ENCODE peak calls at places on chromosomes 16 and 17, in four cellular contexts. One of them, this sample, is unnamed.

GRCh38 chr16:69166946-69167930 is 19.7 kb upstream of the SNTB2 start:
- DNase-seq in IMR-90: peak
- DNase-seq in brain microvascular endothelial cell: peak
- DNase-seq in pancreas: no peak
- DNase-seq in this sample: no peak

GRCh38 chr16:73020409-73020884 is 27.5 kb downstream of the ZFHX3 start:
- DNase-seq in IMR-90: peak
- DNase-seq in brain microvascular endothelial cell: peak
- DNase-seq in pancreas: peak
- DNase-seq in this sample: peak

GRCh38 chr17:63120406-63120805 is 154.4 kb downstream of the TANC2 start:
- DNase-seq in IMR-90: peak
- DNase-seq in brain microvascular endothelial cell: peak
- DNase-seq in pancreas: no peak
- DNase-seq in this sample: no peak

GRCh38 chr16:57882797-57883196 is 80.5 kb upstream of the KIFC3 start:
- DNase-seq in IMR-90: peak
- DNase-seq in brain microvascular endothelial cell: peak
- DNase-seq in pancreas: no peak
- DNase-seq in this sample: no peak

GRCh38 chr17:21282231-21282630 is 2.3 kb upstream of the MAP2K3 start:
- DNase-seq in IMR-90: peak
- DNase-seq in brain microvascular endothelial cell: peak
- DNase-seq in pancreas: no peak
- DNase-seq in this sample: no peak

GRCh38 chr17:66702106-66702936 is 132.6 kb upstream of the CACNG5 start:
- DNase-seq in IMR-90: peak
- DNase-seq in brain microvascular endothelial cell: no peak
- DNase-seq in pancreas: no peak
- DNase-seq in this sample: no peak

GRCh38 chr16:85445779-85446222 is 167.3 kb upstream of the GSE1 start:
- DNase-seq in IMR-90: peak
- DNase-seq in brain microvascular endothelial cell: no peak
- DNase-seq in pancreas: peak
- DNase-seq in this sample: no peak

GRCh38 chr16:50684823-50685455 is 3.8 kb upstream of the SNX20 start:
- DNase-seq in IMR-90: no peak
- DNase-seq in brain microvascular endothelial cell: no peak
- DNase-seq in pancreas: no peak
- DNase-seq in this sample: no peak

GRCh38 chr16:59113009-59113408 is 378.9 kb upstream of the GOT2 start:
- DNase-seq in IMR-90: no peak
- DNase-seq in brain microvascular endothelial cell: no peak
- DNase-seq in pancreas: no peak
- DNase-seq in this sample: no peak

GRCh38 chr17:7014995-7015586 is 2.7 kb downstream of the RNASEK start:
- DNase-seq in IMR-90: peak
- DNase-seq in brain microvascular endothelial cell: peak
- DNase-seq in pancreas: no peak
- DNase-seq in this sample: no peak

GRCh38 chr16:15866451-15866850 is 9.6 kb upstream of the MYH11 start:
- DNase-seq in IMR-90: peak
- DNase-seq in brain microvascular endothelial cell: no peak
- DNase-seq in pancreas: no peak
- DNase-seq in this sample: no peak

GRCh38 chr17:34990921-34991365 is 10.6 kb downstream of the LIG3 start:
- DNase-seq in IMR-90: peak
- DNase-seq in brain microvascular endothelial cell: no peak
- DNase-seq in pancreas: peak
- DNase-seq in this sample: no peak

GRCh38 chr17:1720856-1721386 is 3.6 kb upstream of the WDR81 start:
- DNase-seq in IMR-90: peak
- DNase-seq in brain microvascular endothelial cell: peak
- DNase-seq in pancreas: peak
- DNase-seq in this sample: no peak

GRCh38 chr17:40063034-40063765 is 435 bp downstream of the THRA start:
- DNase-seq in IMR-90: no peak
- DNase-seq in brain microvascular endothelial cell: no peak
- DNase-seq in pancreas: peak
- DNase-seq in this sample: peak

GRCh38 chr17:76643553-76644148 is at the start of gene ST6GALNAC1:
- DNase-seq in IMR-90: no peak
- DNase-seq in brain microvascular endothelial cell: no peak
- DNase-seq in pancreas: no peak
- DNase-seq in this sample: peak

GRCh38 chr16:86322283-86322682 is 188.0 kb upstream of the FOXF1 start:
- DNase-seq in IMR-90: no peak
- DNase-seq in brain microvascular endothelial cell: no peak
- DNase-seq in pancreas: no peak
- DNase-seq in this sample: no peak

GRCh38 chr16:75761111-75761510 is 34.8 kb upstream of the CPHXL start:
- DNase-seq in IMR-90: peak
- DNase-seq in brain microvascular endothelial cell: peak
- DNase-seq in pancreas: no peak
- DNase-seq in this sample: no peak

GRCh38 chr17:38459556-38459955 is 31.3 kb downstream of the ARHGAP23 start:
- DNase-seq in IMR-90: no peak
- DNase-seq in brain microvascular endothelial cell: no peak
- DNase-seq in pancreas: no peak
- DNase-seq in this sample: peak

GRCh38 chr17:9104370-9105041 is 83.2 kb downstream of the NTN1 start:
- DNase-seq in IMR-90: no peak
- DNase-seq in brain microvascular endothelial cell: no peak
- DNase-seq in pancreas: peak
- DNase-seq in this sample: peak

GRCh38 chr17:21841839-21842238 is 149.5 kb downstream of the KCNJ18 start:
- DNase-seq in IMR-90: no peak
- DNase-seq in brain microvascular endothelial cell: no peak
- DNase-seq in pancreas: no peak
- DNase-seq in this sample: no peak

GRCh38 chr17:1169913-1170312 is 9.9 kb downstream of the ABR start:
- DNase-seq in IMR-90: no peak
- DNase-seq in brain microvascular endothelial cell: no peak
- DNase-seq in pancreas: no peak
- DNase-seq in this sample: no peak

GRCh38 chr17:78126895-78127239 is 1.7 kb downstream of the TMC6 start:
- DNase-seq in IMR-90: no peak
- DNase-seq in brain microvascular endothelial cell: no peak
- DNase-seq in pancreas: no peak
- DNase-seq in this sample: no peak

GRCh38 chr16:55294947-55295346 is 29.1 kb upstream of the IRX6 start:
- DNase-seq in IMR-90: no peak
- DNase-seq in brain microvascular endothelial cell: no peak
- DNase-seq in pancreas: no peak
- DNase-seq in this sample: no peak

GRCh38 chr17:3004150-3004801 is 59.1 kb downstream of the OR1D5 start:
- DNase-seq in IMR-90: peak
- DNase-seq in brain microvascular endothelial cell: peak
- DNase-seq in pancreas: peak
- DNase-seq in this sample: peak

GRCh38 chr17:68513932-68514331 is 1.7 kb downstream of the PRKAR1A start:
- DNase-seq in IMR-90: no peak
- DNase-seq in brain microvascular endothelial cell: no peak
- DNase-seq in pancreas: no peak
- DNase-seq in this sample: no peak

GRCh38 chr17:50689251-50689650 is 18.5 kb downstream of the ANKRD40 start:
- DNase-seq in IMR-90: peak
- DNase-seq in brain microvascular endothelial cell: peak
- DNase-seq in pancreas: no peak
- DNase-seq in this sample: no peak

GRCh38 chr17:1989135-1989534 is 36.0 kb downstream of the RTN4RL1 start:
- DNase-seq in IMR-90: peak
- DNase-seq in brain microvascular endothelial cell: peak
- DNase-seq in pancreas: no peak
- DNase-seq in this sample: no peak

GRCh38 chr17:58344047-58344790 is 7.8 kb downstream of the SUPT4H1 start:
- DNase-seq in IMR-90: no peak
- DNase-seq in brain microvascular endothelial cell: no peak
- DNase-seq in pancreas: no peak
- DNase-seq in this sample: no peak

GRCh38 chr17:28727727-28728363 is 743 bp upstream of the NEK8 start:
- DNase-seq in IMR-90: peak
- DNase-seq in brain microvascular endothelial cell: peak
- DNase-seq in pancreas: peak
- DNase-seq in this sample: no peak

GRCh38 chr16:89686520-89687091 is at the start of gene CDK10:
- DNase-seq in IMR-90: peak
- DNase-seq in brain microvascular endothelial cell: peak
- DNase-seq in pancreas: peak
- DNase-seq in this sample: peak

GRCh38 chr16:15587152-15587825 is 55.7 kb downstream of the MARF1 start:
- DNase-seq in IMR-90: no peak
- DNase-seq in brain microvascular endothelial cell: no peak
- DNase-seq in pancreas: no peak
- DNase-seq in this sample: no peak

GRCh38 chr17:63698381-63698885 is 1.5 kb downstream of the LIMD2 start:
- DNase-seq in IMR-90: no peak
- DNase-seq in brain microvascular endothelial cell: no peak
- DNase-seq in pancreas: peak
- DNase-seq in this sample: no peak

GRCh38 chr17:53837131-53837530 is 14.4 kb downstream of the KIF2B start:
- DNase-seq in IMR-90: no peak
- DNase-seq in brain microvascular endothelial cell: no peak
- DNase-seq in pancreas: no peak
- DNase-seq in this sample: no peak

GRCh38 chr17:72984145-72984924 is 108.2 kb downstream of the SLC39A11 start:
- DNase-seq in IMR-90: peak
- DNase-seq in brain microvascular endothelial cell: peak
- DNase-seq in pancreas: no peak
- DNase-seq in this sample: no peak

GRCh38 chr16:11058820-11059219 is 114.5 kb downstream of the CLEC16A start:
- DNase-seq in IMR-90: no peak
- DNase-seq in brain microvascular endothelial cell: no peak
- DNase-seq in pancreas: no peak
- DNase-seq in this sample: no peak

GRCh38 chr16:3014971-3015370 is 2.2 kb downstream of the CLDN9 start:
- DNase-seq in IMR-90: no peak
- DNase-seq in brain microvascular endothelial cell: no peak
- DNase-seq in pancreas: no peak
- DNase-seq in this sample: no peak

GRCh38 chr17:9140550-9141422 is 119.5 kb downstream of the NTN1 start:
- DNase-seq in IMR-90: no peak
- DNase-seq in brain microvascular endothelial cell: no peak
- DNase-seq in pancreas: no peak
- DNase-seq in this sample: no peak

GRCh38 chr16:24734382-24734781 is 4.9 kb downstream of the TNRC6A start:
- DNase-seq in IMR-90: peak
- DNase-seq in brain microvascular endothelial cell: no peak
- DNase-seq in pancreas: no peak
- DNase-seq in this sample: no peak

GRCh38 chr16:52827456-52827855 is 225.2 kb downstream of the CHD9NB start:
- DNase-seq in IMR-90: no peak
- DNase-seq in brain microvascular endothelial cell: no peak
- DNase-seq in pancreas: no peak
- DNase-seq in this sample: no peak

GRCh38 chr16:31458073-31458834 is 1.0 kb upstream of the ARMC5 start:
- DNase-seq in IMR-90: peak
- DNase-seq in brain microvascular endothelial cell: peak
- DNase-seq in pancreas: peak
- DNase-seq in this sample: no peak

GRCh38 chr17:44115585-44116415 is 7.6 kb downstream of the HDAC5 start:
- DNase-seq in IMR-90: peak
- DNase-seq in brain microvascular endothelial cell: no peak
- DNase-seq in pancreas: no peak
- DNase-seq in this sample: no peak
- TF ChIP-seq CTCF in IMR-90: peak
- TF ChIP-seq CTCF in brain microvascular endothelial cell: peak
- TF ChIP-seq CTCF in pancreas: no peak
- TF ChIP-seq CTCF in this sample: peak

DNA sequence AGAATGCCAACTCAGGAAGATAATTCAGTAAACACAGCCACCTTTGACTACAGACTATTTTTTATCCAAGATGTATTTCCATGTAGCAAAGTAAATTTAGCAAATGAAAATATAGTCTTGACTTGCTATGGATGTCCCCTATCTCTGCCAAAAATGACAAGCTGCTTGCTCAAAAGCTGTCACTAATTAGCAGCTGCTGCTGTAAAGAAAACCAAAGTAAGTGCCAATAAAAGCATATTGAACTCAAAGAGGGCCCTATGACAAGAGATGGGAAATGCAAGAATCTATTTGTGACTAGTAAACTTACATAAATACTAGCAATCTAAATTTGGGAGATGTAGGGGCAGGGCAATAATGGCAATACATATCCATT is 23.0 kb downstream of the STAT5B start:
- DNase-seq in IMR-90: no peak
- DNase-seq in brain microvascular endothelial cell: no peak
- DNase-seq in pancreas: no peak
- DNase-seq in this sample: no peak
- H3K27ac ChIP-seq in IMR-90: no peak
- H3K27ac ChIP-seq in brain microvascular endothelial cell: peak
- H3K27ac ChIP-seq in pancreas: no peak
- H3K27ac ChIP-seq in this sample: no peak

DNA sequence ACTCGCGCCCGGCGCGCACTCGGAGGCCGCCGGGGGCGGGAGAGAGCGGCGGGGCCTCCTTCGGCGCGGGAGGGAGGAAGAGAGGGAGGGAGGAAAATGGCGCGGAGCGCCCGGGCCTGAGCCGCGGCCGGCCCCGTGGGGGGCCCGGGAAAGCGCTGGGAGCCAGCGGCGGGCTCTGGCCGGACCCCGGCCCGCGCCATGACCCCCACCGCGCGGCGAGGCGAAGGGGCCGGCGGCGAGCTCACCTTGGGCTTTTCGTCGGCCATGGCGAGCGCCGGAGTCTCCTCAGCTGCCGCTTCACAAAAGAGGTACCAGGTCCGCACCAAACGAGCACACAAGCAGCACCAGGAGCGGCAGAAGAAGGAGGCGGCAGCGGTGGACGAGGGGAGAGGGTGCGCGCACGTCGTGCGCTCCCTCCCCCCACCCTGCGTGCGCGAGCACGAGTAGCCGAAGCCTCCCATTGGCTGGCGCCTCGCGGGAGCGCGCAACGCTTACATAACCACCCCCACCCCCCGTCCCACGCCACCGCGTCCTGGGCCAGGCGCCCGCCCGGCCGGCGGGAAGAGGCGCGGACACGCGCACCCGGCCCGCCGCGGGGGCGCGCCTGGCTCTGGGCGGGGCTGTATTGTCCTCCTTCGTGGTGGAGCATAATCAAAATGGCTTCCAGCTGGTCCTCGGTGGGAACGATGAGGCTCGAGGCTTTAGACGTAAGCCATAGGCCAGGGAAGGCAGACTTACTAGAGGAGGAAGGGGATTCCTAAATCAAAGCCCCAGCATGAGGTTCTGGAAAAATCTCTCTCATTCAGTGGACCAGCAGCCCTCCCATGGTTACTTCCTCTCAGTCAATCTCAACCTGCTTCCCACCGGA is at the start of gene SUMO2:
- DNase-seq in IMR-90: peak
- DNase-seq in brain microvascular endothelial cell: peak
- DNase-seq in pancreas: peak
- DNase-seq in this sample: peak
- TF ChIP-seq CTCF in IMR-90: peak
- TF ChIP-seq CTCF in brain microvascular endothelial cell: peak
- TF ChIP-seq CTCF in pancreas: peak
- TF ChIP-seq CTCF in this sample: peak

GRCh38 chr17:17711708-17712141 is 30.5 kb downstream of the RAI1 start:
- DNase-seq in IMR-90: no peak
- DNase-seq in brain microvascular endothelial cell: no peak
- DNase-seq in pancreas: no peak
- DNase-seq in this sample: no peak
- H3K27ac ChIP-seq in IMR-90: peak
- H3K27ac ChIP-seq in brain microvascular endothelial cell: peak
- H3K27ac ChIP-seq in pancreas: peak
- H3K27ac ChIP-seq in this sample: peak